ENCODE peak calls at places on chromosomes 7 and 10, in eight cellular contexts. T is colonic mucosa, E is foreskin fibroblast, L is heart left ventricle, I is uterus, Y is GM13976, K is RKO, R is iris pigment epithelial cell. B is an unnamed sample.

GRCh38 chr10:76583711-76584161 is 1053.9 kb downstream of the KCNMA1 start:
- DNase-seq in T (no peak), E (peak; percentile 87), L (no peak), I (no peak), Y (no peak), K (peak; percentile 3), R (peak; percentile 96), B (no peak)

GRCh38 chr7:151378496-151379192 is 31.2 kb downstream of the WDR86 start:
- DNase-seq in T (no peak), E (no peak), L (no peak), I (no peak), Y (no peak), K (no peak), R (no peak), B (no peak)

GRCh38 chr10:131842351-131843088 is 58.3 kb upstream of the PPP2R2D start:
- DNase-seq in T (no peak), E (no peak), L (peak; percentile 5), I (peak; percentile 4), Y (no peak), K (no peak), R (no peak), B (no peak)

GRCh38 chr7:90749262-90749661 is 153.1 kb downstream of the CDK14 start:
- DNase-seq in T (no peak), E (no peak), L (no peak), I (no peak), Y (no peak), K (no peak), R (no peak), B (no peak)

GRCh38 chr7:69399038-69399800 is 199.1 kb upstream of the AUTS2 start:
- DNase-seq in T (no peak), E (no peak), L (no peak), I (no peak), Y (no peak), K (peak; percentile 58), R (peak; percentile 8), B (no peak)

GRCh38 chr7:131143869-131144268 is 183.8 kb upstream of the MKLN1 start:
- DNase-seq in T (no peak), E (no peak), L (no peak), I (no peak), Y (no peak), K (no peak), R (no peak), B (no peak)

GRCh38 chr7:150465414-150465813 is 15.0 kb downstream of the GIMAP8 start:
- DNase-seq in T (no peak), E (no peak), L (no peak), I (no peak), Y (no peak), K (no peak), R (no peak), B (no peak)

GRCh38 chr7:822692-823276 is 9.5 kb upstream of the SUN1 start:
- DNase-seq in T (no peak), E (no peak), L (no peak), I (no peak), Y (no peak), K (no peak), R (no peak), B (no peak)

GRCh38 chr7:24942226-24942625 is 37.8 kb downstream of the OSBPL3 start:
- DNase-seq in T (no peak), E (no peak), L (no peak), I (no peak), Y (no peak), K (no peak), R (no peak), B (no peak)

GRCh38 chr10:90136731-90137316 is 435.4 kb downstream of the KIF20B start:
- DNase-seq in T (no peak), E (no peak), L (no peak), I (no peak), Y (no peak), K (no peak), R (peak; percentile 15), B (peak; percentile 71)

GRCh38 chr10:31526681-31527080 is 207.7 kb downstream of the ZEB1 start:
- DNase-seq in T (no peak), E (no peak), L (no peak), I (no peak), Y (no peak), K (peak; percentile 57), R (peak; percentile 53), B (no peak)

GRCh38 chr7:157432957-157433576 is 96.3 kb downstream of the DNAJB6 start:
- DNase-seq in T (peak; percentile 32), E (peak; percentile 25), L (no peak), I (no peak), Y (peak; percentile 78), K (peak; percentile 48), R (peak; percentile 34), B (peak; percentile 10)

GRCh38 chr10:3735175-3735574 is 49.8 kb downstream of the KLF6 start:
- DNase-seq in T (no peak), E (no peak), L (no peak), I (no peak), Y (no peak), K (no peak), R (no peak), B (no peak)

GRCh38 chr7:564176-564890 is 44.7 kb upstream of the PDGFA start:
- DNase-seq in T (no peak), E (no peak), L (no peak), I (no peak), Y (no peak), K (no peak), R (no peak), B (no peak)

GRCh38 chr7:108875139-108875538 is 305.5 kb downstream of the DNAJB9 start:
- DNase-seq in T (no peak), E (peak; percentile 2), L (no peak), I (no peak), Y (no peak), K (no peak), R (peak; percentile 9), B (peak; percentile 3)

GRCh38 chr7:157271315-157271990 is 65.4 kb upstream of the DNAJB6 start:
- DNase-seq in T (no peak), E (no peak), L (no peak), I (no peak), Y (no peak), K (no peak), R (peak; percentile 64), B (no peak)

GRCh38 chr10:34996843-34997242 is 93.3 kb downstream of the CUL2 start:
- DNase-seq in T (no peak), E (peak; percentile 75), L (no peak), I (no peak), Y (no peak), K (no peak), R (peak; percentile 74), B (peak; percentile 77)

GRCh38 chr10:132444877-132445351 is 47.9 kb downstream of the PWWP2B start:
- DNase-seq in T (no peak), E (no peak), L (no peak), I (no peak), Y (no peak), K (no peak), R (no peak), B (no peak)

GRCh38 chr7:132380065-132380464 is 196.2 kb downstream of the PLXNA4 start:
- DNase-seq in T (peak; percentile 46), E (peak; percentile 29), L (peak; percentile 40), I (peak; percentile 48), Y (no peak), K (no peak), R (no peak), B (no peak)

GRCh38 chr7:115679976-115680375 is 350.6 kb downstream of the TFEC start:
- DNase-seq in T (peak; percentile 56), E (peak; percentile 35), L (no peak), I (no peak), Y (no peak), K (peak; percentile 61), R (peak; percentile 74), B (peak; percentile 71)

GRCh38 chr10:133324198-133324792 is 12.4 kb downstream of the CALY start:
- DNase-seq in T (peak; percentile 80), E (peak; percentile 46), L (no peak), I (no peak), Y (no peak), K (peak; percentile 28), R (peak; percentile 66), B (peak; percentile 41)

GRCh38 chr7:45888993-45889366 is 692 bp downstream of the IGFBP1 start:
- DNase-seq in T (no peak), E (no peak), L (no peak), I (no peak), Y (no peak), K (no peak), R (no peak), B (no peak)

GRCh38 chr7:35646289-35647033 is 48.5 kb downstream of the HERPUD2 start:
- DNase-seq in T (no peak), E (no peak), L (no peak), I (no peak), Y (no peak), K (no peak), R (no peak), B (no peak)

GRCh38 chr10:79581044-79581443 is 20.8 kb upstream of the SFTPA2 start:
- DNase-seq in T (no peak), E (no peak), L (no peak), I (no peak), Y (no peak), K (no peak), R (no peak), B (no peak)

GRCh38 chr10:68900427-68901105 is 549 bp upstream of the DDX50 start:
- DNase-seq in T (no peak), E (peak; percentile 56), L (no peak), I (no peak), Y (no peak), K (peak; percentile 60), R (peak; percentile 78), B (no peak)

GRCh38 chr7:69510114-69510513 is 88.2 kb upstream of the AUTS2 start:
- DNase-seq in T (no peak), E (no peak), L (no peak), I (no peak), Y (no peak), K (no peak), R (no peak), B (no peak)

GRCh38 chr7:36506820-36507219 is 117.2 kb downstream of the ANLN start:
- DNase-seq in T (no peak), E (no peak), L (no peak), I (no peak), Y (no peak), K (peak; percentile 56), R (peak; percentile 61), B (no peak)

GRCh38 chr7:157811946-157812345 is 475.1 kb downstream of the DNAJB6 start:
- DNase-seq in T (no peak), E (no peak), L (no peak), I (no peak), Y (no peak), K (no peak), R (no peak), B (no peak)

GRCh38 chr10:1241973-1242935 is 186.1 kb downstream of the WDR37 start:
- DNase-seq in T (no peak), E (no peak), L (no peak), I (no peak), Y (no peak), K (no peak), R (no peak), B (no peak)

GRCh38 chr10:114334301-114334700 is 70.0 kb downstream of the AFAP1L2 start:
- DNase-seq in T (no peak), E (no peak), L (no peak), I (no peak), Y (no peak), K (no peak), R (no peak), B (peak; percentile 31)

GRCh38 chr7:68148440-68148839 is 1151.8 kb downstream of the TYW1 start:
- DNase-seq in T (no peak), E (no peak), L (no peak), I (no peak), Y (no peak), K (no peak), R (no peak), B (no peak)

GRCh38 chr7:54678763-54679396 is 80.1 kb downstream of the SEC61G start:
- DNase-seq in T (no peak), E (peak; percentile 1), L (no peak), I (no peak), Y (no peak), K (no peak), R (no peak), B (peak; percentile 0)

GRCh38 chr7:151336027-151336720 is 5.4 kb upstream of the NUB1 start:
- DNase-seq in T (no peak), E (no peak), L (no peak), I (no peak), Y (no peak), K (no peak), R (no peak), B (no peak)

GRCh38 chr7:129684777-129685176 is 73.3 kb downstream of the NRF1 start:
- DNase-seq in T (no peak), E (no peak), L (peak; percentile 26), I (no peak), Y (no peak), K (no peak), R (no peak), B (no peak)

B was measured in OCI-M1.